ENCODE peak calls at places on chromosomes 6 and 20, in five cellular contexts. G is CD8-positive, alpha-beta memory T cell; X is NCI-H69; O is GM12865; L is NCI-H460. H is an unnamed sample.

GRCh38 chr6:32393660-32394420 is 13.1 kb downstream of the BTNL2 start:
- DNase-seq in G (no peak), X (no peak), O (peak; percentile 16), L (no peak), H (no peak)

GRCh38 chr6:81996414-81996813 is 243.9 kb upstream of the TENT5A start:
- DNase-seq in G (no peak), X (no peak), O (peak; percentile 55), L (no peak), H (no peak)

GRCh38 chr6:24009319-24009718 is 116.7 kb upstream of the NRSN1 start:
- DNase-seq in G (no peak), X (peak; percentile 96), O (no peak), L (no peak), H (no peak)

GRCh38 chr20:20712004-20712473 is 405 bp downstream of the RALGAPA2 start:
- DNase-seq in G (peak; percentile 1), X (peak; percentile 73), O (no peak), L (no peak), H (no peak)

GRCh38 chr6:16821834-16822264 is 60.6 kb upstream of the ATXN1 start:
- DNase-seq in G (no peak), X (no peak), O (no peak), L (no peak), H (no peak)

GRCh38 chr6:147774856-147775255 is 266.4 kb downstream of the SAMD5 start:
- DNase-seq in G (no peak), X (peak; percentile 49), O (no peak), L (no peak), H (no peak)

GRCh38 chr6:2596222-2596621 is 154.5 kb downstream of the MYLK4 start:
- DNase-seq in G (no peak), X (peak; percentile 21), O (no peak), L (peak; percentile 6), H (no peak)

GRCh38 chr6:157241411-157241979 is 81.8 kb downstream of the TMEM242 start:
- DNase-seq in G (no peak), X (peak; percentile 31), O (no peak), L (no peak), H (no peak)

GRCh38 chr6:27144740-27145079 is 102.8 kb upstream of the PRSS16 start:
- DNase-seq in G (no peak), X (peak; percentile 52), O (peak; percentile 52), L (no peak), H (no peak)

GRCh38 chr6:155185544-155185943 is 78.3 kb upstream of the CLDN20 start:
- DNase-seq in G (no peak), X (peak; percentile 87), O (no peak), L (no peak), H (peak; percentile 59)

GRCh38 chr20:13870349-13870748 is 85.5 kb downstream of the NDUFAF5 start:
- DNase-seq in G (no peak), X (no peak), O (no peak), L (no peak), H (no peak)

GRCh38 chr6:98634569-98634968 is 199.8 kb upstream of the POU3F2 start:
- DNase-seq in G (no peak), X (no peak), O (no peak), L (no peak), H (no peak)

GRCh38 chr20:45904583-45905504 is 7.1 kb downstream of the PLTP start:
- DNase-seq in G (no peak), X (no peak), O (no peak), L (no peak), H (no peak)

GRCh38 chr6:130600880-130601341 is 226.3 kb upstream of the SMLR1 start:
- DNase-seq in G (no peak), X (no peak), O (no peak), L (no peak), H (no peak)

GRCh38 chr6:161050134-161050765 is 58.7 kb downstream of the MAP3K4 start:
- DNase-seq in G (no peak), X (no peak), O (no peak), L (no peak), H (no peak)

H was measured in LoVo.